ENCODE peak calls at places on chromosomes 5 and 9, in eight cellular contexts. H is WERI-Rb-1, W is pancreas, B is astrocyte of the cerebellum, E is right cardiac atrium, T is right lobe of liver, V is psoas muscle, Q is ovary. S is an unnamed sample.

GRCh38 chr5:153153086-153153485 is 337.4 kb upstream of the GRIA1 start:
- DNase-seq in H (no peak), W (no peak), B (peak; percentile 81), E (no peak), T (no peak), V (no peak), Q (no peak), S (no peak)

GRCh38 chr5:72387985-72388384 is 67.8 kb downstream of the PTCD2 start:
- DNase-seq in H (no peak), W (no peak), B (peak; percentile 51), E (no peak), T (no peak), V (no peak), Q (no peak), S (no peak)

GRCh38 chr5:154315196-154315595 is 124.7 kb downstream of the GALNT10 start:
- DNase-seq in H (no peak), W (no peak), B (no peak), E (no peak), T (no peak), V (no peak), Q (no peak), S (no peak)

GRCh38 chr5:77356740-77357139 is 135.4 kb downstream of the WDR41 start:
- DNase-seq in H (no peak), W (no peak), B (peak; percentile 46), E (no peak), T (no peak), V (no peak), Q (no peak), S (no peak)

GRCh38 chr5:111655169-111655924 is 101.6 kb downstream of the NREP start:
- DNase-seq in H (no peak), W (peak; percentile 48), B (peak; percentile 44), E (no peak), T (peak; percentile 55), V (no peak), Q (no peak), S (no peak)

GRCh38 chr5:135236951-135237791 is 161.9 kb downstream of the MACROH2A1 start:
- DNase-seq in H (peak; percentile 6), W (no peak), B (no peak), E (no peak), T (peak; percentile 37), V (no peak), Q (no peak), S (no peak)

GRCh38 chr9:125974705-125975104 is 227.5 kb downstream of the PBX3 start:
- DNase-seq in H (no peak), W (no peak), B (no peak), E (no peak), T (no peak), V (no peak), Q (no peak), S (no peak)

GRCh38 chr5:14720236-14720923 is 55.9 kb downstream of the OTULIN start:
- DNase-seq in H (no peak), W (no peak), B (no peak), E (no peak), T (no peak), V (no peak), Q (no peak), S (no peak)

GRCh38 chr5:55187370-55187769 is 14.4 kb upstream of the CDC20B start:
- DNase-seq in H (no peak), W (no peak), B (no peak), E (no peak), T (no peak), V (no peak), Q (no peak), S (no peak)

GRCh38 chr9:95627802-95628201 is 111.0 kb upstream of the PTCH1 start:
- DNase-seq in H (no peak), W (no peak), B (no peak), E (no peak), T (no peak), V (no peak), Q (no peak), S (no peak)
- H3K4me3 ChIP-seq in H (no peak overlapping the region), W (no peak overlapping the region), B (no peak overlapping the region), E (no peak overlapping the region), T (no peak overlapping the region), V (no peak overlapping the region), Q (no peak overlapping the region), S (no peak overlapping the region)

DNA sequence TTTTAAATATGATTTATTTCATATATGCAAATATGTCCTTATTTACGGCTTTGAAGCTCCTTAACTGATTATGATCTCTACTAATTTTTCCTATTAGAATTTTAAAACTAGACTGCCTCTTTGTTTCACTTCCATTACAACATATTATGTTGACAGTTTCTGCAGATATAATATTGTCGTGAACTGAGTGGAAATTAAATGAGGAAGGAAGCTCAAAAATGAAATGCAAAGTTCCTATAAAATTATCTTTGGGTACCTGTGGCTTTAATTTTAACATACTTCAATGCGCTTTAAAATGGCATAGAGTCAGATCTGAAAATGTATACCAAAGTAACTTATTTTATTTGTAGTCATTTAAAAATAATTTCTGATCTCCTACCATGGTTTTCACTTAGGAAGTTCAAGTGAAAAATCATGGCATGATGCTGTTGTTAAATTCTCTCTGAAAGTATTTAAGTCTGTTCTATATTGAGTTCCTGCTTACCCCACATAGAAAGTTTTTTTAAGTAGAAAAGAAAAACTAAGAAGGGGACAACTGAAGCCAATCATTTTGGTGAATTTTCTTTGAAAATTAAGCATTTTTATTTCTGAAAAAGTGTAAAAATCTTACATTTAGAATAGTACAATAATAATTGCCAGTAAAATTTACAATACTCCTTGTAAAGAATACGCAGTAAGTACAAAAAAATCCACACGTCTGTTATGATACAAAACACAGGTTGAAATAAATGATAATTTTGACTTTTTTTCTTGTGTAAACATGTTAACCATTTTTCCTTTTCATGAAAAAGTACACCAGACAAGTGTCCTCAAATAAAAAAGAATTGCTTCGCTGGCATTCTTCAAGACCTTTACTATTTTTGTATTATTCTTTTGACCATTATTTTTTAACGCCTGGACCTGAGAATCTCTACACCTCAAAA is 2.6 kb downstream of the FOXD1 start:
- DNase-seq in H (no peak), W (no peak), B (no peak), E (no peak), T (no peak), V (no peak), Q (no peak), S (no peak)
- H3K4me3 ChIP-seq in H (peak overlapping the region; percentile 88), W (no peak overlapping the region), B (peak overlapping the region; percentile 70), E (peak overlapping the region; percentile 40), T (no peak overlapping the region), V (peak overlapping the region; percentile 39), Q (no peak overlapping the region), S (no peak overlapping the region)

GRCh38 chr5:93572773-93573626 is 8.0 kb downstream of the NR2F1-AS1 start:
- DNase-seq in H (peak; percentile 44), W (no peak), B (no peak), E (peak; percentile 58), T (no peak), V (no peak), Q (no peak), S (no peak)
- H3K4me3 ChIP-seq in H (peak overlapping the region; percentile 52), W (no peak overlapping the region), B (peak overlapping the region; percentile 18), E (no peak overlapping the region), T (no peak overlapping the region), V (peak overlapping the region; percentile 56), Q (peak overlapping the region; percentile 8), S (no peak overlapping the region)

DNA sequence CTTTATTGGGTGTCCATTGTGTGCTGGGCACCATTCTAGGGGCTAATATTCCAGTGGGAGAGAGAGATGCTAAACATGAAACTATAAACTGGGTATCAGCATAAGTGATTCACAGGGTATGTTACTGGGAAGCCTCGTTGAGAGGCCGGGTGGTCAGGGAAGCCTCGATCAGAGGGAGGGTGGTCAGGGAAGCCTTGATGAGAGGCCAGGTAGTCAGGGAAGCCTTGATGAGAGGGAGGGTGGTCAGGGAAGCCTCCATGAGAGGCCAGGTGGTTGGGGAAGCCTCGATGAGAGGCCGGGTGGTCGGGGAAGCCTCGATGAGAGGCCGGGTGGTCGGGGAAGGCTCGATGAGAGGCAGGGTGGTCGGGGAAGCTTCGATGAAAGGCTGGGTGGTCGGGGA is 8.9 kb upstream of the PLEKHG4B start:
- DNase-seq in H (no peak), W (no peak), B (no peak), E (no peak), T (no peak), V (no peak), Q (no peak), S (no peak)
- H3K4me3 ChIP-seq in H (no peak overlapping the region), W (no peak overlapping the region), B (no peak overlapping the region), E (no peak overlapping the region), T (no peak overlapping the region), V (no peak overlapping the region), Q (no peak overlapping the region), S (no peak overlapping the region)

GRCh38 chr9:129382281-129383004 is 204.4 kb upstream of the IER5L start:
- DNase-seq in H (no peak), W (no peak), B (no peak), E (peak; percentile 62), T (no peak), V (peak; percentile 39), Q (no peak), S (peak; percentile 34)
- H3K4me3 ChIP-seq in H (no peak overlapping the region), W (no peak overlapping the region), B (no peak overlapping the region), E (no peak overlapping the region), T (no peak overlapping the region), V (peak overlapping the region; percentile 78), Q (no peak overlapping the region), S (no peak overlapping the region)

S was measured in mucosa of descending colon.